ENCODE peak calls at places on chromosomes 4 and X, in four cellular contexts. G, V, H and I are unnamed samples.

GRCh38 chrX:139126493-139126892 is 404.0 kb upstream of the F9 start:
- DNase-seq in G (peak), V (no peak), H (no peak), I (peak)

GRCh38 chrX:3154386-3154991 is 113.2 kb downstream of the ARSF start:
- DNase-seq in V (no peak), H (no peak), G (no peak), I (no peak)

GRCh38 chr4:37001688-37002436 is 242.7 kb upstream of the NWD2 start:
- DNase-seq in H (no peak), V (no peak), G (no peak), I (no peak)

GRCh38 chrX:82342531-82342930 is 1140.6 kb downstream of the SH3BGRL start:
- DNase-seq in G (no peak), V (no peak), H (no peak), I (no peak)

GRCh38 chrX:103919336-103919682 is 43.1 kb upstream of the TMSB15B start:
- DNase-seq in H (no peak), V (peak), G (peak), I (no peak)

GRCh38 chr4:7266525-7267292 is 74.4 kb downstream of the SORCS2 start:
- DNase-seq in V (no peak), G (no peak), H (no peak), I (no peak)

GRCh38 chr4:39530682-39531081 is 3.4 kb upstream of the UGDH start:
- DNase-seq in V (no peak), H (no peak), G (no peak), I (no peak)

GRCh38 chr4:98386-98785 is 25.9 kb upstream of the ZNF718 start:
- DNase-seq in V (no peak), H (no peak), G (no peak), I (no peak)

GRCh38 chr4:112007361-112007760 is 137.9 kb upstream of the FAM241A start:
- DNase-seq in H (no peak), G (no peak), V (no peak), I (no peak)

GRCh38 chrX:68571292-68572256 is 72.7 kb downstream of the YIPF6 start:
- DNase-seq in H (no peak), V (no peak), G (no peak), I (no peak)